ENCODE peak calls at places on chromosomes 5 and 9, in nine cellular contexts. One of them, this sample, is unnamed.

GRCh38 chr9:7844283-7844682 is 44.7 kb upstream of the DMAC1 start:
- DNase-seq in aorta: no peak
- DNase-seq in upper lobe of left lung: no peak
- DNase-seq in PC-9: no peak
- DNase-seq in uterus: no peak
- DNase-seq in transverse colon: no peak
- DNase-seq in lower leg skin: no peak
- DNase-seq in colonic mucosa: peak
- DNase-seq in CD8-positive, alpha-beta T cell: no peak
- DNase-seq in this sample: peak

GRCh38 chr5:135921388-135921787 is 25.7 kb upstream of the IL9 start:
- DNase-seq in aorta: no peak
- DNase-seq in upper lobe of left lung: no peak
- DNase-seq in colonic mucosa: no peak
- DNase-seq in lower leg skin: no peak
- DNase-seq in PC-9: no peak
- DNase-seq in CD8-positive, alpha-beta T cell: no peak
- DNase-seq in transverse colon: no peak
- DNase-seq in uterus: no peak
- DNase-seq in this sample: no peak

GRCh38 chr9:9862412-9862811 is 750.4 kb downstream of the PTPRD start:
- DNase-seq in aorta: no peak
- DNase-seq in uterus: no peak
- DNase-seq in CD8-positive, alpha-beta T cell: no peak
- DNase-seq in lower leg skin: no peak
- DNase-seq in transverse colon: no peak
- DNase-seq in colonic mucosa: no peak
- DNase-seq in PC-9: no peak
- DNase-seq in upper lobe of left lung: no peak
- DNase-seq in this sample: no peak

GRCh38 chr5:80184235-80185023 is 71.4 kb downstream of the SERINC5 start:
- DNase-seq in CD8-positive, alpha-beta T cell: no peak
- DNase-seq in uterus: no peak
- DNase-seq in transverse colon: peak
- DNase-seq in upper lobe of left lung: no peak
- DNase-seq in PC-9: peak
- DNase-seq in lower leg skin: no peak
- DNase-seq in colonic mucosa: peak
- DNase-seq in aorta: no peak
- DNase-seq in this sample: peak

GRCh38 chr9:2047144-2047671 is 32.1 kb downstream of the SMARCA2 start:
- DNase-seq in upper lobe of left lung: peak
- DNase-seq in transverse colon: no peak
- DNase-seq in uterus: no peak
- DNase-seq in PC-9: no peak
- DNase-seq in aorta: no peak
- DNase-seq in lower leg skin: no peak
- DNase-seq in colonic mucosa: no peak
- DNase-seq in CD8-positive, alpha-beta T cell: no peak
- DNase-seq in this sample: no peak

GRCh38 chr5:54249210-54250028 is 61.0 kb downstream of the ARL15 start:
- DNase-seq in lower leg skin: peak
- DNase-seq in colonic mucosa: peak
- DNase-seq in CD8-positive, alpha-beta T cell: peak
- DNase-seq in upper lobe of left lung: no peak
- DNase-seq in PC-9: no peak
- DNase-seq in aorta: peak
- DNase-seq in uterus: no peak
- DNase-seq in transverse colon: peak
- DNase-seq in this sample: no peak

GRCh38 chr5:143108498-143109128 is 294.9 kb downstream of the NR3C1 start:
- DNase-seq in aorta: peak
- DNase-seq in uterus: peak
- DNase-seq in lower leg skin: no peak
- DNase-seq in colonic mucosa: peak
- DNase-seq in CD8-positive, alpha-beta T cell: no peak
- DNase-seq in PC-9: peak
- DNase-seq in transverse colon: peak
- DNase-seq in upper lobe of left lung: no peak
- DNase-seq in this sample: no peak

GRCh38 chr9:131186622-131187021 is 61.2 kb downstream of the NUP214 start:
- DNase-seq in lower leg skin: no peak
- DNase-seq in uterus: no peak
- DNase-seq in transverse colon: no peak
- DNase-seq in colonic mucosa: no peak
- DNase-seq in CD8-positive, alpha-beta T cell: no peak
- DNase-seq in aorta: no peak
- DNase-seq in PC-9: no peak
- DNase-seq in upper lobe of left lung: no peak
- DNase-seq in this sample: no peak

GRCh38 chr9:93003552-93004407 is 54.7 kb upstream of the SUSD3 start:
- DNase-seq in lower leg skin: peak
- DNase-seq in upper lobe of left lung: peak
- DNase-seq in colonic mucosa: peak
- DNase-seq in transverse colon: peak
- DNase-seq in PC-9: peak
- DNase-seq in CD8-positive, alpha-beta T cell: peak
- DNase-seq in uterus: peak
- DNase-seq in aorta: no peak
- DNase-seq in this sample: peak

GRCh38 chr5:173309731-173310130 is 18.5 kb downstream of the STC2 start:
- DNase-seq in CD8-positive, alpha-beta T cell: no peak
- DNase-seq in aorta: no peak
- DNase-seq in PC-9: no peak
- DNase-seq in lower leg skin: no peak
- DNase-seq in uterus: no peak
- DNase-seq in transverse colon: no peak
- DNase-seq in colonic mucosa: no peak
- DNase-seq in upper lobe of left lung: no peak
- DNase-seq in this sample: no peak

GRCh38 chr9:34570422-34571179 is 18.9 kb downstream of the CNTFR start:
- DNase-seq in colonic mucosa: no peak
- DNase-seq in CD8-positive, alpha-beta T cell: no peak
- DNase-seq in transverse colon: no peak
- DNase-seq in lower leg skin: no peak
- DNase-seq in aorta: no peak
- DNase-seq in uterus: no peak
- DNase-seq in PC-9: no peak
- DNase-seq in upper lobe of left lung: no peak
- DNase-seq in this sample: no peak

GRCh38 chr9:136586391-136586790 is 40.5 kb upstream of the NOTCH1 start:
- DNase-seq in colonic mucosa: no peak
- DNase-seq in upper lobe of left lung: peak
- DNase-seq in transverse colon: no peak
- DNase-seq in PC-9: no peak
- DNase-seq in CD8-positive, alpha-beta T cell: no peak
- DNase-seq in lower leg skin: no peak
- DNase-seq in uterus: no peak
- DNase-seq in aorta: no peak
- DNase-seq in this sample: no peak

GRCh38 chr9:2096376-2096970 is 81.3 kb downstream of the SMARCA2 start:
- DNase-seq in CD8-positive, alpha-beta T cell: no peak
- DNase-seq in lower leg skin: no peak
- DNase-seq in colonic mucosa: no peak
- DNase-seq in aorta: no peak
- DNase-seq in PC-9: no peak
- DNase-seq in uterus: no peak
- DNase-seq in transverse colon: no peak
- DNase-seq in upper lobe of left lung: no peak
- DNase-seq in this sample: no peak

GRCh38 chr5:17398866-17399835 is 98.9 kb upstream of the TAF11L2 start:
- DNase-seq in lower leg skin: no peak
- DNase-seq in PC-9: no peak
- DNase-seq in aorta: no peak
- DNase-seq in uterus: no peak
- DNase-seq in transverse colon: no peak
- DNase-seq in CD8-positive, alpha-beta T cell: no peak
- DNase-seq in upper lobe of left lung: no peak
- DNase-seq in colonic mucosa: no peak
- DNase-seq in this sample: no peak

GRCh38 chr9:16138961-16139441 is 586.2 kb downstream of the CCDC171 start:
- DNase-seq in CD8-positive, alpha-beta T cell: no peak
- DNase-seq in lower leg skin: no peak
- DNase-seq in colonic mucosa: no peak
- DNase-seq in PC-9: no peak
- DNase-seq in uterus: peak
- DNase-seq in upper lobe of left lung: no peak
- DNase-seq in transverse colon: no peak
- DNase-seq in aorta: peak
- DNase-seq in this sample: no peak

GRCh38 chr9:138115506-138115905 is 237.9 kb downstream of the CACNA1B start:
- DNase-seq in upper lobe of left lung: peak
- DNase-seq in uterus: no peak
- DNase-seq in CD8-positive, alpha-beta T cell: no peak
- DNase-seq in colonic mucosa: no peak
- DNase-seq in transverse colon: no peak
- DNase-seq in aorta: no peak
- DNase-seq in PC-9: no peak
- DNase-seq in lower leg skin: peak
- DNase-seq in this sample: peak

GRCh38 chr5:145852990-145853389 is 17.8 kb upstream of the PRELID2 start:
- DNase-seq in uterus: no peak
- DNase-seq in PC-9: no peak
- DNase-seq in colonic mucosa: no peak
- DNase-seq in transverse colon: no peak
- DNase-seq in lower leg skin: no peak
- DNase-seq in aorta: no peak
- DNase-seq in upper lobe of left lung: no peak
- DNase-seq in CD8-positive, alpha-beta T cell: no peak
- DNase-seq in this sample: no peak

GRCh38 chr9:137299938-137300337 is 2.1 kb downstream of the NRARP start:
- DNase-seq in lower leg skin: no peak
- DNase-seq in colonic mucosa: peak
- DNase-seq in transverse colon: peak
- DNase-seq in aorta: no peak
- DNase-seq in PC-9: no peak
- DNase-seq in upper lobe of left lung: no peak
- DNase-seq in uterus: no peak
- DNase-seq in CD8-positive, alpha-beta T cell: no peak
- DNase-seq in this sample: no peak

GRCh38 chr9:136018257-136019031 is 57.3 kb upstream of the UBAC1 start:
- DNase-seq in CD8-positive, alpha-beta T cell: no peak
- DNase-seq in colonic mucosa: no peak
- DNase-seq in upper lobe of left lung: peak
- DNase-seq in transverse colon: no peak
- DNase-seq in aorta: no peak
- DNase-seq in lower leg skin: peak
- DNase-seq in PC-9: no peak
- DNase-seq in uterus: no peak
- DNase-seq in this sample: no peak

GRCh38 chr9:4086119-4087088 is 213.5 kb downstream of the GLIS3 start:
- DNase-seq in PC-9: no peak
- DNase-seq in aorta: no peak
- DNase-seq in colonic mucosa: no peak
- DNase-seq in uterus: no peak
- DNase-seq in CD8-positive, alpha-beta T cell: no peak
- DNase-seq in lower leg skin: no peak
- DNase-seq in transverse colon: no peak
- DNase-seq in upper lobe of left lung: no peak
- DNase-seq in this sample: no peak
- H3K4me3 ChIP-seq in PC-9: no peak
- H3K4me3 ChIP-seq in aorta: no peak
- H3K4me3 ChIP-seq in colonic mucosa: no peak
- H3K4me3 ChIP-seq in uterus: no peak
- H3K4me3 ChIP-seq in CD8-positive, alpha-beta T cell: no peak
- H3K4me3 ChIP-seq in lower leg skin: no peak
- H3K4me3 ChIP-seq in transverse colon: no peak
- H3K4me3 ChIP-seq in upper lobe of left lung: no peak
- H3K4me3 ChIP-seq in this sample: no peak

GRCh38 chr9:124007157-124007460 is 4.5 kb upstream of the LHX2 start:
- DNase-seq in PC-9: peak
- DNase-seq in upper lobe of left lung: no peak
- DNase-seq in colonic mucosa: no peak
- DNase-seq in aorta: no peak
- DNase-seq in uterus: no peak
- DNase-seq in lower leg skin: no peak
- DNase-seq in CD8-positive, alpha-beta T cell: no peak
- DNase-seq in transverse colon: no peak
- DNase-seq in this sample: peak
- H3K4me3 ChIP-seq in PC-9: no peak
- H3K4me3 ChIP-seq in upper lobe of left lung: no peak
- H3K4me3 ChIP-seq in colonic mucosa: no peak
- H3K4me3 ChIP-seq in aorta: no peak
- H3K4me3 ChIP-seq in uterus: no peak
- H3K4me3 ChIP-seq in lower leg skin: no peak
- H3K4me3 ChIP-seq in CD8-positive, alpha-beta T cell: no peak
- H3K4me3 ChIP-seq in transverse colon: no peak
- H3K4me3 ChIP-seq in this sample: no peak

GRCh38 chr5:153357493-153358112 is 132.9 kb upstream of the GRIA1 start:
- DNase-seq in uterus: no peak
- DNase-seq in aorta: no peak
- DNase-seq in PC-9: no peak
- DNase-seq in colonic mucosa: no peak
- DNase-seq in transverse colon: no peak
- DNase-seq in upper lobe of left lung: no peak
- DNase-seq in lower leg skin: no peak
- DNase-seq in CD8-positive, alpha-beta T cell: no peak
- DNase-seq in this sample: no peak

GRCh38 chr5:153350192-153350883 is 140.1 kb upstream of the GRIA1 start:
- DNase-seq in CD8-positive, alpha-beta T cell: no peak
- DNase-seq in transverse colon: no peak
- DNase-seq in aorta: no peak
- DNase-seq in PC-9: no peak
- DNase-seq in upper lobe of left lung: no peak
- DNase-seq in colonic mucosa: no peak
- DNase-seq in uterus: no peak
- DNase-seq in lower leg skin: no peak
- DNase-seq in this sample: no peak

GRCh38 chr5:153358315-153358976 is 132.0 kb upstream of the GRIA1 start:
- DNase-seq in uterus: no peak
- DNase-seq in CD8-positive, alpha-beta T cell: no peak
- DNase-seq in upper lobe of left lung: no peak
- DNase-seq in transverse colon: no peak
- DNase-seq in colonic mucosa: no peak
- DNase-seq in lower leg skin: no peak
- DNase-seq in aorta: no peak
- DNase-seq in PC-9: no peak
- DNase-seq in this sample: no peak

GRCh38 chr5:153352685-153353219 is 137.7 kb upstream of the GRIA1 start:
- DNase-seq in aorta: no peak
- DNase-seq in transverse colon: no peak
- DNase-seq in CD8-positive, alpha-beta T cell: no peak
- DNase-seq in colonic mucosa: no peak
- DNase-seq in uterus: no peak
- DNase-seq in lower leg skin: no peak
- DNase-seq in upper lobe of left lung: no peak
- DNase-seq in PC-9: no peak
- DNase-seq in this sample: no peak
- H3K4me3 ChIP-seq in aorta: peak
- H3K4me3 ChIP-seq in transverse colon: no peak
- H3K4me3 ChIP-seq in CD8-positive, alpha-beta T cell: peak
- H3K4me3 ChIP-seq in colonic mucosa: no peak
- H3K4me3 ChIP-seq in uterus: no peak
- H3K4me3 ChIP-seq in lower leg skin: no peak
- H3K4me3 ChIP-seq in upper lobe of left lung: no peak
- H3K4me3 ChIP-seq in PC-9: no peak
- H3K4me3 ChIP-seq in this sample: no peak

GRCh38 chr9:78370991-78371390 is 74.1 kb downstream of the PSAT1 start:
- DNase-seq in PC-9: no peak
- DNase-seq in uterus: no peak
- DNase-seq in aorta: no peak
- DNase-seq in CD8-positive, alpha-beta T cell: no peak
- DNase-seq in lower leg skin: no peak
- DNase-seq in colonic mucosa: no peak
- DNase-seq in upper lobe of left lung: no peak
- DNase-seq in transverse colon: no peak
- DNase-seq in this sample: no peak
- H3K4me3 ChIP-seq in PC-9: peak
- H3K4me3 ChIP-seq in uterus: no peak
- H3K4me3 ChIP-seq in aorta: no peak
- H3K4me3 ChIP-seq in CD8-positive, alpha-beta T cell: no peak
- H3K4me3 ChIP-seq in lower leg skin: no peak
- H3K4me3 ChIP-seq in colonic mucosa: no peak
- H3K4me3 ChIP-seq in upper lobe of left lung: no peak
- H3K4me3 ChIP-seq in transverse colon: no peak
- H3K4me3 ChIP-seq in this sample: no peak